ENCODE peak calls at places on chromosomes 7 and 10, in seven cellular contexts. Y is naive B cell; I is effector memory CD8-positive, alpha-beta T cell; E is kidney glomerular epithelial cell; F is ELR; A is M059J; K is neural crest cell. Q is an unnamed sample.

GRCh38 chr7:66921396-66921917 is 432 bp downstream of the TMEM248 start:
- DNase-seq in Y (peak), I (no peak), E (no peak), F (peak), A (peak), K (peak), Q (no peak)

GRCh38 chr10:1557081-1557480 is 180.2 kb downstream of the ADARB2 start:
- DNase-seq in Y (no peak), I (no peak), E (no peak), F (no peak), A (no peak), K (no peak), Q (no peak)

GRCh38 chr7:41918597-41918996 is 215.7 kb upstream of the INHBA start:
- DNase-seq in Y (no peak), I (no peak), E (peak), F (peak), A (peak), K (no peak), Q (no peak)

GRCh38 chr7:122885583-122886356 is 490 bp downstream of the CADPS2 start:
- DNase-seq in Y (no peak), I (no peak), E (peak), F (peak), A (peak), K (peak), Q (no peak)

GRCh38 chr10:14500172-14500765 is 169.5 kb upstream of the FRMD4A start:
- DNase-seq in Y (no peak), I (no peak), E (no peak), F (no peak), A (no peak), K (no peak), Q (no peak)

GRCh38 chr7:92075455-92076158 is 58.7 kb downstream of the CYP51A1 start:
- DNase-seq in Y (no peak), I (no peak), E (no peak), F (peak), A (no peak), K (no peak), Q (no peak)

GRCh38 chr7:116984917-116985316 is 31.6 kb downstream of the ST7 start:
- DNase-seq in Y (no peak), I (no peak), E (peak), F (peak), A (peak), K (no peak), Q (peak)

GRCh38 chr7:74164985-74165456 is 9.1 kb upstream of the EIF4H start:
- DNase-seq in Y (no peak), I (no peak), E (no peak), F (peak), A (peak), K (no peak), Q (no peak)

GRCh38 chr7:36048902-36049240 is 104.2 kb upstream of the EEPD1 start:
- DNase-seq in Y (no peak), I (no peak), E (no peak), F (peak), A (peak), K (no peak), Q (no peak)

GRCh38 chr10:112584276-112584675 is 137.3 kb downstream of the VTI1A start:
- DNase-seq in Y (no peak), I (no peak), E (no peak), F (peak), A (peak), K (no peak), Q (no peak)

GRCh38 chr7:24877790-24878311 is 102.1 kb downstream of the OSBPL3 start:
- DNase-seq in Y (peak), I (no peak), E (no peak), F (no peak), A (no peak), K (no peak), Q (peak)

GRCh38 chr7:22344655-22345054 is 12.3 kb downstream of the RAPGEF5 start:
- DNase-seq in Y (no peak), I (no peak), E (no peak), F (no peak), A (no peak), K (no peak), Q (no peak)

Q was measured in OCI-LY7.